ENCODE peak calls at places on chromosomes 2 and 18, in six cellular contexts. I is neuronal stem cell, T is IMR-90, Q is trophoblast cell, O is H1, D is H9. K is an unnamed sample.
A peak's percentile ranks its signal among the peaks of the same experiment; 100 is the strongest.

GRCh38 chr18:1585881-1586488 is 681.3 kb downstream of the ADCYAP1 start:
- DNase-seq in I (peak; percentile 11), T (peak; percentile 3), Q (peak; percentile 68), O (no peak), D (no peak), K (peak; percentile 32)

GRCh38 chr2:75429036-75429435 is 131.7 kb downstream of the EVA1A start:
- DNase-seq in I (no peak), T (no peak), Q (no peak), O (no peak), D (no peak), K (no peak)

GRCh38 chr18:13587001-13587400 is 139.4 kb downstream of the FAM210A start:
- DNase-seq in I (no peak), T (no peak), Q (no peak), O (no peak), D (no peak), K (no peak)

GRCh38 chr2:128646691-128647090 is 328.0 kb upstream of the HS6ST1 start:
- DNase-seq in I (no peak), T (no peak), Q (no peak), O (no peak), D (no peak), K (no peak)

GRCh38 chr2:85777441-85777861 is 23.7 kb downstream of the ATOH8 start:
- DNase-seq in I (no peak), T (no peak), Q (no peak), O (no peak), D (no peak), K (peak; percentile 34)

GRCh38 chr2:101294861-101295260 is 13.6 kb downstream of the RNF149 start:
- DNase-seq in I (no peak), T (no peak), Q (peak; percentile 22), O (no peak), D (no peak), K (no peak)

GRCh38 chr2:70785137-70785911 is 5.1 kb downstream of the FIGLA start:
- DNase-seq in I (peak; percentile 6), T (no peak), Q (peak; percentile 51), O (no peak), D (peak; percentile 62), K (no peak)

GRCh38 chr2:215826838-215827441 is 186.4 kb downstream of the MREG start:
- DNase-seq in I (no peak), T (peak; percentile 39), Q (peak; percentile 85), O (no peak), D (no peak), K (peak; percentile 72)

GRCh38 chr2:26521054-26521912 is 43.4 kb upstream of the OTOF start:
- DNase-seq in I (peak; percentile 35), T (no peak), Q (peak; percentile 20), O (peak; percentile 29), D (peak; percentile 76), K (peak; percentile 11)

GRCh38 chr2:38106420-38107182 is 30.6 kb upstream of the CYP1B1 start:
- DNase-seq in I (no peak), T (peak; percentile 71), Q (no peak), O (no peak), D (no peak), K (peak; percentile 90)

GRCh38 chr2:8573234-8573941 is 108.5 kb upstream of the ID2 start:
- DNase-seq in I (no peak), T (no peak), Q (peak; percentile 42), O (no peak), D (peak; percentile 64), K (no peak)

GRCh38 chr2:25844089-25844488 is 34.2 kb downstream of the ASXL2 start:
- DNase-seq in I (no peak), T (peak; percentile 65), Q (no peak), O (no peak), D (no peak), K (peak; percentile 52)

GRCh38 chr2:128442891-128443302 is 124.2 kb upstream of the HS6ST1 start:
- DNase-seq in I (no peak), T (no peak), Q (no peak), O (no peak), D (peak; percentile 60), K (peak; percentile 30)

GRCh38 chr2:66305714-66306113 is 129.2 kb upstream of the MEIS1 start:
- DNase-seq in I (no peak), T (peak; percentile 2), Q (no peak), O (no peak), D (no peak), K (no peak)

GRCh38 chr2:150681120-150681796 is 193.8 kb upstream of the RND3 start:
- DNase-seq in I (no peak), T (peak; percentile 97), Q (peak; percentile 92), O (no peak), D (no peak), K (peak; percentile 97)

GRCh38 chr2:205776720-205777119 is 94.4 kb downstream of the NRP2 start:
- DNase-seq in I (no peak), T (no peak), Q (no peak), O (no peak), D (no peak), K (no peak)

GRCh38 chr18:51911582-51911981 is 428.4 kb upstream of the DCC start:
- DNase-seq in I (no peak), T (no peak), Q (no peak), O (no peak), D (no peak), K (no peak)

GRCh38 chr2:99504844-99505584 is 15.2 kb upstream of the REV1 start:
- DNase-seq in I (no peak), T (no peak), Q (no peak), O (no peak), D (no peak), K (no peak)
- H2AFZ ChIP-seq in I (no peak overlapping the region), T (no peak overlapping the region), Q (no peak overlapping the region), O (no peak overlapping the region), D (no peak overlapping the region), K (no peak overlapping the region)

GRCh38 chr2:233855345-233855744 is 1.0 kb upstream of the HJURP start:
- DNase-seq in I (no peak), T (no peak), Q (no peak), O (no peak), D (no peak), K (no peak)

GRCh38 chr2:233853353-233853752 is 982 bp downstream of the HJURP start:
- DNase-seq in I (no peak), T (no peak), Q (no peak), O (no peak), D (no peak), K (no peak)

GRCh38 chr2:233856184-233856583 is 1.8 kb upstream of the HJURP start:
- DNase-seq in I (no peak), T (no peak), Q (no peak), O (no peak), D (no peak), K (no peak)

GRCh38 chr2:233853883-233854240 is 473 bp downstream of the HJURP start:
- DNase-seq in I (no peak), T (no peak), Q (no peak), O (no peak), D (no peak), K (no peak)

DNA sequence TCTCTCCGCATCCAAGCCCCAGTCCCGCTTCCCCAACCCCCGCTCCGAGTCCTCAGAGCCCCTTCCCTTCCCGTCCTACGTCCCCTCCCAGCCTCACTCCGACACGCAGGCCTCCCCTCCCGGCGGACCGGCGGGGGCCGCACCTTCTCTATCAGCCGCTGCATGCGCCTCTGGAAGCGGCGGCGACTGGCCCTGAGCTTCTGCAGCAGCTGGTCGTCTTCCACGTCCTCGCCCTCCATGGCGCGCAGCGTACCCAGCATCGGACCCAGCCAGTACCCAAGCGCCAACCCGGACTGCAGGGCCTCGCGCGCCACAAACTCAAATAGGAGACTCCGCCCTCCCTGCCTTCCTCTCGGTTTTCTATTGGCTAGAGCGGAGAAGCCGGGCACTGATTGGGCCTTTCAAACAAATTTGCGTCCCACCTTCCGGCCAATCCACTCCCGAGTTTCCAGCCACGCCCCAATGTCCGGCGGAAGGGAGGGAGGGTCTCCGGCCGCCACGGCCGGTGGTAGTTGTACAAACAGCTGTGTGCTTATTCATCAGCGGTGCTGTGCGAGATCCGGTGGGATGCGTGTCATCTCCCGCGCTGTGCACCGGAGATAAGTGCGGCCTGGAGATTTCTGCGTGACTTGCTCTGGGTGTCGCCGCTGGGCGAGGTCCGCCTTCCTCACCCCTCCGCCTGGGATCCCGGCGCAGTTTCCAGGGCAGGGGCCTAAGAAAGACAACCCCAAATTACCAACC is at the start of gene HJURP:
- DNase-seq in I (peak; percentile 95), T (peak; percentile 96), Q (peak; percentile 96), O (peak; percentile 78), D (peak; percentile 96), K (peak; percentile 96)
- H4K8ac ChIP-seq in I (no peak within 1 kb of the TSS), T (peak within 1 kb of the TSS; percentile 72), Q (peak within 1 kb of the TSS; percentile 96), O (peak within 1 kb of the TSS; percentile 54), D (no peak within 1 kb of the TSS), K (peak within 1 kb of the TSS; percentile 94)

GRCh38 chr2:69434753-69435152 is 2.5 kb downstream of the NFU1 start:
- DNase-seq in I (no peak), T (no peak), Q (no peak), O (no peak), D (no peak), K (no peak)

GRCh38 chr2:69428981-69429380 is 8.3 kb downstream of the NFU1 start:
- DNase-seq in I (no peak), T (peak; percentile 5), Q (no peak), O (no peak), D (no peak), K (no peak)

GRCh38 chr2:69424410-69424809 is 12.8 kb downstream of the NFU1 start:
- DNase-seq in I (no peak), T (no peak), Q (no peak), O (no peak), D (no peak), K (no peak)

DNA sequence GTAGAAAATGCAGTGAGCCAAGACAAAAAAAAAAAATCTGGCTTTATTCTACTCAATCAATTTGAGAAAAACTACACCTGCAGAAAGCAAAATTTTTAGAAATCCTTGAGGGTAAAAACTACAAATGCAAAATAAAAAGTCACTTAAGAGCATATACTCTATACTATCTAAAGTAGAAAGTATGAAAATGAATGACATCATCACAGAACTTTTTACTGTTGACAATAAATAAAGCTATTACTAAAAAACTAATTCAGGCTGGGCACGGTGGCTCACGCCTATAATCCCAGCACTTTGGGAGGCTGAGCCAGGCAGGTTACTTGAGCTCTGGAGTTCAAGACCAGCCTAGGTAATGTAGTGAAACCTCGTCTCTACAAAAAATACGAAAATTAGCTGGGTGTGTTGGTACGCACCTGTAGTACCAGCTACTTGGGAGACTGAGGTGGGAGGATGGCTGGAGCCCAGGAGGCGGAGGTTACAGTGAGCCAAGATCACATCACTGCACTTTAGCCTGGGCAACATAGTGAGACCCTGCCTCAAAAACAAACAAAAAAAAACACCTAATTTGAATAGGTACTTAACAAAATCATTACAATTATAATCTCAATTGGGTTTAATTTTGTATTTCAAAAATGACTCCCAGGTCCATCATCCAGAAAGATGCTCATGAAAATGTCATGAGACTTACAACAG is 7.6 kb downstream of the NFU1 start:
- DNase-seq in I (no peak), T (no peak), Q (no peak), O (no peak), D (no peak), K (no peak)
- H3K27ac ChIP-seq in I (no peak overlapping the region), T (no peak overlapping the region), Q (no peak overlapping the region), O (no peak overlapping the region), D (no peak overlapping the region), K (peak overlapping the region; percentile 61)

GRCh38 chr2:187569571-187569970 is 15.3 kb upstream of the TFPI start:
- DNase-seq in I (no peak), T (no peak), Q (no peak), O (no peak), D (no peak), K (no peak)
- H2AFZ ChIP-seq in I (no peak overlapping the region), T (no peak overlapping the region), Q (no peak overlapping the region), O (no peak overlapping the region), D (no peak overlapping the region), K (no peak overlapping the region)

DNA sequence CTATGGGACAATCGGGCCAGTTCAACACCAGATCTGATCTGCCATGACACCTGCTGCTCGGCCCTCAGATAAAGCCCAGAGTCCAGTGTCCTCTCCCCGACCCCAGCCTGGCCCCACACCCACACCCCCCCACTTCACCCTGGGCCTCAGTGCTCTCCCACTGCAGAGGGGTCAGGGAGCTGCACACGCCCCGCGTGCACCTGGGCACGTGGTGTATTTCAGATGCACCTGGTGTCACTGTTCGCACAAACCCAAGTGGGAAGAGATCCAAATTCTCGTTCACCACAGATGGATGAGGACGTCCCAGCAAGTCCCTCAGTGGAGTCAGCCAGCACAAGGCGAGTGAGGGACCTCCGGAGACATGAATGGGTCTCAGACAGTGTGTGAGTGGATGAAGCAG is 161.3 kb downstream of the RTP5 start:
- DNase-seq in I (no peak), T (no peak), Q (no peak), O (no peak), D (peak; percentile 10), K (no peak)
- H4K8ac ChIP-seq in I (no peak overlapping the region), T (no peak overlapping the region), Q (no peak overlapping the region), O (no peak overlapping the region), D (no peak overlapping the region), K (no peak overlapping the region)

K was measured in mesenchymal stem cell.